ENCODE peak calls at places on chromosomes 16 and 17, in five cellular contexts. One of them, this sample, is unnamed.

GRCh38 chr17:77109159-77110005 is 31.4 kb upstream of the SEC14L1 start:
- DNase-seq in left cardiac atrium: no peak
- DNase-seq in EH: no peak
- DNase-seq in activated T-cell treated with anti-CD3 and anti-CD28 coated beads for 1 hour: no peak
- DNase-seq in WTC11: no peak
- DNase-seq in this sample: no peak

GRCh38 chr17:82232322-82232785 is 3.5 kb downstream of the SLC16A3 start:
- DNase-seq in WTC11: no peak
- DNase-seq in EH: no peak
- DNase-seq in activated T-cell treated with anti-CD3 and anti-CD28 coated beads for 1 hour: no peak
- DNase-seq in left cardiac atrium: no peak
- DNase-seq in this sample: no peak

GRCh38 chr17:5780476-5780875 is 196.2 kb upstream of the NLRP1 start:
- DNase-seq in left cardiac atrium: no peak
- DNase-seq in WTC11: no peak
- DNase-seq in EH: peak
- DNase-seq in activated T-cell treated with anti-CD3 and anti-CD28 coated beads for 1 hour: no peak
- DNase-seq in this sample: no peak

GRCh38 chr17:15332338-15332737 is 9.1 kb downstream of the TEKT3 start:
- DNase-seq in EH: no peak
- DNase-seq in activated T-cell treated with anti-CD3 and anti-CD28 coated beads for 1 hour: no peak
- DNase-seq in left cardiac atrium: no peak
- DNase-seq in WTC11: peak
- DNase-seq in this sample: no peak

GRCh38 chr17:82486186-82487084 is 27.9 kb downstream of the NARF start:
- DNase-seq in WTC11: no peak
- DNase-seq in EH: no peak
- DNase-seq in activated T-cell treated with anti-CD3 and anti-CD28 coated beads for 1 hour: no peak
- DNase-seq in left cardiac atrium: no peak
- DNase-seq in this sample: no peak

GRCh38 chr17:74190807-74191206 is 12.7 kb upstream of the RPL38 start:
- DNase-seq in EH: peak
- DNase-seq in activated T-cell treated with anti-CD3 and anti-CD28 coated beads for 1 hour: no peak
- DNase-seq in WTC11: peak
- DNase-seq in left cardiac atrium: no peak
- DNase-seq in this sample: no peak

GRCh38 chr16:65510850-65511249 is 389.0 kb upstream of the CDH11 start:
- DNase-seq in activated T-cell treated with anti-CD3 and anti-CD28 coated beads for 1 hour: no peak
- DNase-seq in left cardiac atrium: no peak
- DNase-seq in WTC11: no peak
- DNase-seq in EH: peak
- DNase-seq in this sample: no peak

GRCh38 chr17:50114849-50115357 is 15.1 kb downstream of the SAMD14 start:
- DNase-seq in left cardiac atrium: no peak
- DNase-seq in WTC11: peak
- DNase-seq in EH: peak
- DNase-seq in activated T-cell treated with anti-CD3 and anti-CD28 coated beads for 1 hour: no peak
- DNase-seq in this sample: peak

GRCh38 chr16:4404967-4405696 is 11.3 kb downstream of the CORO7 start:
- DNase-seq in left cardiac atrium: no peak
- DNase-seq in activated T-cell treated with anti-CD3 and anti-CD28 coated beads for 1 hour: no peak
- DNase-seq in EH: no peak
- DNase-seq in WTC11: no peak
- DNase-seq in this sample: no peak

GRCh38 chr16:76729525-76729924 is 452.3 kb downstream of the CNTNAP4 start:
- DNase-seq in WTC11: no peak
- DNase-seq in left cardiac atrium: no peak
- DNase-seq in EH: no peak
- DNase-seq in activated T-cell treated with anti-CD3 and anti-CD28 coated beads for 1 hour: no peak
- DNase-seq in this sample: no peak

GRCh38 chr17:72463287-72464102 is 342.7 kb downstream of the SOX9 start:
- DNase-seq in left cardiac atrium: no peak
- DNase-seq in EH: no peak
- DNase-seq in WTC11: no peak
- DNase-seq in activated T-cell treated with anti-CD3 and anti-CD28 coated beads for 1 hour: no peak
- DNase-seq in this sample: no peak

GRCh38 chr17:71117461-71117860 is 948.1 kb downstream of the KCNJ2 start:
- DNase-seq in WTC11: no peak
- DNase-seq in left cardiac atrium: no peak
- DNase-seq in activated T-cell treated with anti-CD3 and anti-CD28 coated beads for 1 hour: no peak
- DNase-seq in EH: no peak
- DNase-seq in this sample: no peak

GRCh38 chr16:4029816-4030215 is 86.4 kb downstream of the ADCY9 start:
- DNase-seq in activated T-cell treated with anti-CD3 and anti-CD28 coated beads for 1 hour: no peak
- DNase-seq in EH: no peak
- DNase-seq in left cardiac atrium: no peak
- DNase-seq in WTC11: no peak
- DNase-seq in this sample: no peak

GRCh38 chr16:65070831-65071230 is 51.0 kb downstream of the CDH11 start:
- DNase-seq in left cardiac atrium: peak
- DNase-seq in WTC11: no peak
- DNase-seq in activated T-cell treated with anti-CD3 and anti-CD28 coated beads for 1 hour: no peak
- DNase-seq in EH: peak
- DNase-seq in this sample: peak

GRCh38 chr17:40582328-40582901 is 17.1 kb upstream of the CCR7 start:
- DNase-seq in activated T-cell treated with anti-CD3 and anti-CD28 coated beads for 1 hour: peak
- DNase-seq in left cardiac atrium: peak
- DNase-seq in WTC11: no peak
- DNase-seq in EH: no peak
- DNase-seq in this sample: no peak

GRCh38 chr17:43431741-43432523 is 33.1 kb downstream of the ARL4D start:
- DNase-seq in left cardiac atrium: peak
- DNase-seq in WTC11: no peak
- DNase-seq in activated T-cell treated with anti-CD3 and anti-CD28 coated beads for 1 hour: no peak
- DNase-seq in EH: peak
- DNase-seq in this sample: no peak

This sample was measured in Ammon's horn.